ENCODE peak calls at places on chromosome 5, in four cellular contexts. B is left ventricle myocardium inferior, D is heart left ventricle, W is prostate gland. F is an unnamed sample.

GRCh38 chr5:122073023-122073422 is 5.0 kb downstream of the LOX start:
- DNase-seq in D (no peak), B (no peak), W (no peak), F (no peak)

GRCh38 chr5:68738841-68739240 is 355.0 kb upstream of the SLC30A5 start:
- DNase-seq in B (no peak), D (no peak), W (no peak), F (no peak)

GRCh38 chr5:167643616-167644015 is 647.8 kb upstream of the WWC1 start:
- DNase-seq in B (no peak), D (no peak), W (no peak), F (no peak)

GRCh38 chr5:33558489-33558888 is 117.7 kb downstream of the TARS1 start:
- DNase-seq in W (no peak), B (no peak), D (no peak), F (no peak)

GRCh38 chr5:32869216-32869615 is 158.1 kb downstream of the NPR3 start:
- DNase-seq in W (no peak), B (no peak), D (no peak), F (no peak)

GRCh38 chr5:82387041-82387818 is 109.1 kb upstream of the RPS23 start:
- DNase-seq in B (no peak), D (no peak), W (no peak), F (no peak)

GRCh38 chr5:124492444-124493224 is 253.8 kb downstream of the ZNF608 start:
- DNase-seq in D (no peak), W (no peak), B (no peak), F (no peak)

GRCh38 chr5:90264930-90265857 is 144.4 kb downstream of the CETN3 start:
- DNase-seq in W (peak), D (peak), B (peak), F (peak)

GRCh38 chr5:55159763-55160492 is at the start of gene GPX8:
- DNase-seq in W (peak), D (no peak), B (no peak), F (peak)

GRCh38 chr5:534006-534742 is 9.9 kb upstream of the SLC9A3 start:
- DNase-seq in D (peak), W (no peak), B (no peak), F (no peak)

GRCh38 chr5:76601470-76601869 is 21.7 kb downstream of the F2RL2 start:
- DNase-seq in D (no peak), B (no peak), W (peak), F (peak)

GRCh38 chr5:87674235-87674634 is 261.5 kb upstream of the CCNH start:
- DNase-seq in D (no peak), B (no peak), W (no peak), F (no peak)

GRCh38 chr5:38078161-38078560 is 180.2 kb upstream of the EGFLAM start:
- DNase-seq in B (no peak), D (no peak), W (no peak), F (no peak)

DNA sequence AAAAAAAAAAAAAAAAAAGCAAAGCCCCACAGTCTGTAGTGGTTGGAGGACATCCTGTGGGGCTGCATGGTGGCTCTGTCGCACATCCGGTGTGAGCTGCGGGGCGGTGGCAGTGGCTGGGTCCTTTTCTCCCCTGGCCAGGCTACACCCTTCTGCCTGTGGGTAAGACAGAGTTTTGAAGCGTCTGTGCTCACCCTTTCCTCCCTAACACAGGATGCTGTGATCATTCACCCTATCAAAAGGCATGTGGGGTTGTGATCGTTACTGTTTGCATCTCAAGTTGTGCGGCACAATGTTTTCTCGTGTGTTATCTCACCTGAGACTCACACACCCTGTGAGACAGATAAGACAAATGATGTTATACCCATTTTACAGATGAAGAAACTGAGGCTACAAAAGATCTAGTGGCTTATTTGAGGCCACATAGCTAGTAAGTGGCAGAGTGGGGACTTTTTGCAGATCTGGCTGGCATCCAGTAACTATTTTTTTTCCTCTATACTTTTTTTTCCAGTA is 17.5 kb downstream of the IRF1 start:
- DNase-seq in D (no peak), B (peak), W (no peak), F (no peak)
- H3K4me3 ChIP-seq in D (no peak), B (no peak), W (no peak), F (no peak)

GRCh38 chr5:143594913-143595818 is 191.7 kb upstream of the NR3C1 start:
- DNase-seq in W (peak), D (no peak), B (no peak), F (no peak)
- H3K4me3 ChIP-seq in W (no peak), D (no peak), B (no peak), F (no peak)

GRCh38 chr5:179822059-179822432 is 1.3 kb downstream of the SQSTM1 start:
- DNase-seq in W (no peak), B (no peak), D (peak), F (no peak)
- H3K4me3 ChIP-seq in W (peak), B (peak), D (peak), F (no peak)

DNA sequence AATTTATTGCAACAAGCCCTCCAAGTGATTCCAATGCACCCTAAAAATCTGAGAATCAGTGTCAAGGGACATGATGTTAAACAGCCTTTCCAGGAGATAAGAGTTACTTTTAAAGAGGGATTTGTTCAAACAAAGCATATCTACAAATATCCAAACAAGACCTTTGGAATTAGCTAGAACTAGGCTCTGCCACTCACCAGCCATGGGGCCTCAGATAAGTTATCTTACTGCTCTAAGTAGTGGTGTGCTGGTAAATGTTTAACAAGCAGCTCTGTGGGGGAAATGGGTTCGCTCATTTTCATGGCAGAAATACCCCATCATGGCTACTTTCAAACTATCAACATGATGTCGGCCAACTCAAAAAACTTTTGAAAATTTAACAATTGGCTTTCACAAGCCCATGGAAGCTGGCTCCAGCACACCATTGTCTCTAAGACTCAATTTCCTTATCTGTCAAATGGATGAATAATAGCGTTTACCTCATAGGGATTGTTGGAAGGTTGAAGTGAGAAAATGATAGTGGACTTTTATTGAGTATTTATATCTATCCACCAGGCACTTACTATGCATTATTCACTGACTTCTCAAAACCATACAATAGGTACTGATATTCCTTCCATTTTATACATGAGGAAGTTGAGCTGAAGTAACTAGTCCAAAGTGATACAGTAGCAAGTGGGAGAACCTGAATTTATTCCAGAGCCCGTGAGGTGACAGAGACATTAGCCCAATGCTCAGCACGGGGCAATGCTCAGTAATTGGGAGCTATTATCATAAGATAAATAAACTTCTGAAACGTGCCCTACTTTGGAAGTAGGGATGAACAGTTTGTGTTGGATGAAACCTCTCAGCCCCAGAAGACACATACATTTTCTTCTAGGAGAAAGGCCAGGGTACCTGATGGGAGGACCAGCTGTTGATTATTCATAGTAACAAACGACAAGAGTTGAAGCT is 43.2 kb downstream of the SH3RF2 start:
- DNase-seq in D (no peak), B (no peak), W (no peak), F (no peak)
- H3K4me3 ChIP-seq in D (no peak), B (no peak), W (no peak), F (no peak)